ENCODE peak calls at places on chromosomes 4 and X, in ten cellular contexts. K is transverse colon, F is ovary, W is RWPE2, B is heart left ventricle, T is HepG2, N is testis, X is body of pancreas, S is fibroblast of lung, E is IMR-90. L is an unnamed sample.

GRCh38 chrX:40145001-40145631 is 47.4 kb upstream of the BCOR start:
- DNase-seq in K (no peak), F (no peak), W (no peak), B (peak), T (no peak), N (no peak), X (no peak), S (no peak), E (no peak), L (no peak)

GRCh38 chr4:4590496-4590895 is 48.6 kb upstream of the STX18 start:
- DNase-seq in K (no peak), F (no peak), W (no peak), B (no peak), T (no peak), N (no peak), X (no peak), S (peak), E (peak), L (no peak)

GRCh38 chr4:178306565-178306964 is 864.3 kb upstream of the AGA start:
- DNase-seq in K (no peak), F (no peak), W (no peak), B (no peak), T (no peak), N (no peak), X (no peak), S (peak), E (peak), L (no peak)

GRCh38 chr4:44118971-44119680 is 329.5 kb downstream of the KCTD8 start:
- DNase-seq in K (no peak), F (no peak), W (no peak), B (no peak), T (no peak), N (no peak), X (no peak), S (peak), E (no peak), L (no peak)

GRCh38 chrX:106263817-106264216 is 95.7 kb downstream of the PWWP3B start:
- DNase-seq in K (no peak), F (no peak), W (no peak), B (no peak), T (no peak), N (no peak), X (no peak), S (no peak), E (no peak), L (no peak)

GRCh38 chrX:118824173-118824782 is 654 bp downstream of the ZCCHC12 start:
- DNase-seq in K (no peak), F (no peak), W (no peak), B (no peak), T (no peak), N (no peak), X (no peak), S (no peak), E (no peak), L (no peak)

GRCh38 chr4:52947691-52948397 is 85.7 kb downstream of the RASL11B start:
- DNase-seq in K (no peak), F (no peak), W (no peak), B (no peak), T (no peak), N (no peak), X (no peak), S (no peak), E (no peak), L (no peak)

GRCh38 chr4:183099537-183100297 is 660 bp downstream of the WWC2 start:
- DNase-seq in K (no peak), F (peak), W (peak), B (peak), T (peak), N (peak), X (peak), S (no peak), E (no peak), L (no peak)

GRCh38 chr4:48681856-48682255 is 98.2 kb downstream of the FRYL start:
- DNase-seq in K (no peak), F (no peak), W (no peak), B (no peak), T (peak), N (no peak), X (no peak), S (peak), E (peak), L (no peak)

GRCh38 chr4:86834901-86835300 is 14.3 kb downstream of the SLC10A6 start:
- DNase-seq in K (no peak), F (no peak), W (no peak), B (no peak), T (no peak), N (no peak), X (no peak), S (peak), E (peak), L (no peak)

GRCh38 chrX:139766545-139766983 is 58.6 kb upstream of the MCF2 start:
- DNase-seq in K (no peak), F (no peak), W (no peak), B (no peak), T (no peak), N (no peak), X (no peak), S (no peak), E (no peak), L (no peak)

GRCh38 chrX:136745215-136746173 is 35.2 kb downstream of the ARHGEF6 start:
- DNase-seq in K (no peak), F (no peak), W (no peak), B (no peak), T (no peak), N (no peak), X (no peak), S (peak), E (no peak), L (no peak)

GRCh38 chr4:6095897-6096296 is 77.7 kb upstream of the C4orf50 start:
- DNase-seq in K (no peak), F (no peak), W (no peak), B (no peak), T (no peak), N (no peak), X (no peak), S (no peak), E (no peak), L (no peak)

GRCh38 chr4:3531306-3531886 is 826 bp downstream of the LRPAP1 start:
- DNase-seq in K (no peak), F (no peak), W (no peak), B (no peak), T (no peak), N (no peak), X (no peak), S (peak), E (no peak), L (no peak)

GRCh38 chrX:68163446-68163845 is 269.8 kb downstream of the OPHN1 start:
- DNase-seq in K (no peak), F (no peak), W (no peak), B (no peak), T (no peak), N (no peak), X (no peak), S (peak), E (peak), L (no peak)

GRCh38 chr4:70471897-70472296 is at the start of gene MUC7:
- DNase-seq in K (no peak), F (no peak), W (no peak), B (no peak), T (no peak), N (no peak), X (no peak), S (no peak), E (no peak), L (no peak)

GRCh38 chr4:2785613-2786012 is 7.3 kb upstream of the SH3BP2 start:
- DNase-seq in K (no peak), F (no peak), W (no peak), B (peak), T (no peak), N (no peak), X (peak), S (no peak), E (no peak), L (peak)

GRCh38 chr4:30537462-30537861 is 182.7 kb upstream of the PCDH7 start:
- DNase-seq in K (peak), F (no peak), W (no peak), B (no peak), T (no peak), N (no peak), X (no peak), S (peak), E (peak), L (no peak)

GRCh38 chr4:186715077-186715476 is 8.6 kb downstream of the FAT1 start:
- DNase-seq in K (no peak), F (no peak), W (no peak), B (no peak), T (no peak), N (no peak), X (no peak), S (no peak), E (no peak), L (no peak)

GRCh38 chrX:145178268-145178667 is 69.0 kb upstream of the SPANXN1 start:
- DNase-seq in K (no peak), F (no peak), W (no peak), B (no peak), T (no peak), N (no peak), X (no peak), S (no peak), E (no peak), L (no peak)

GRCh38 chr4:54499308-54500074 is 158.3 kb upstream of the KIT start:
- DNase-seq in K (no peak), F (no peak), W (no peak), B (no peak), T (no peak), N (no peak), X (no peak), S (no peak), E (peak), L (no peak)

GRCh38 chr4:26361287-26361686 is 40.5 kb downstream of the RBPJ start:
- DNase-seq in K (no peak), F (no peak), W (no peak), B (no peak), T (no peak), N (no peak), X (no peak), S (no peak), E (no peak), L (no peak)

GRCh38 chrX:12570859-12571501 is 220.2 kb upstream of the PRPS2 start:
- DNase-seq in K (no peak), F (no peak), W (no peak), B (no peak), T (no peak), N (no peak), X (no peak), S (no peak), E (no peak), L (no peak)

GRCh38 chrX:77003956-77004355 is 443.2 kb upstream of the FGF16 start:
- DNase-seq in K (no peak), F (no peak), W (no peak), B (no peak), T (no peak), N (no peak), X (no peak), S (no peak), E (no peak), L (peak)

GRCh38 chr4:16896871-16897270 is 1.6 kb downstream of the LDB2 start:
- DNase-seq in K (no peak), F (no peak), W (no peak), B (no peak), T (no peak), N (no peak), X (no peak), S (peak), E (peak), L (no peak)

GRCh38 chrX:40778861-40779575 is 43.7 kb upstream of the MED14 start:
- DNase-seq in K (no peak), F (no peak), W (no peak), B (no peak), T (no peak), N (no peak), X (no peak), S (peak), E (peak), L (no peak)

GRCh38 chr4:147163311-147163710 is 217.6 kb upstream of the TTC29 start:
- DNase-seq in K (no peak), F (no peak), W (no peak), B (no peak), T (no peak), N (no peak), X (no peak), S (no peak), E (no peak), L (no peak)

GRCh38 chrX:109448539-109448938 is 33.3 kb downstream of the GUCY2F start:
- DNase-seq in K (no peak), F (no peak), W (no peak), B (no peak), T (no peak), N (no peak), X (no peak), S (no peak), E (no peak), L (no peak)

GRCh38 chr4:122758033-122758432 is 25.5 kb downstream of the BBS12 start:
- DNase-seq in K (peak), F (no peak), W (no peak), B (no peak), T (no peak), N (no peak), X (no peak), S (peak), E (peak), L (peak)

GRCh38 chrX:96579252-96579651 is 105.4 kb upstream of the DIAPH2 start:
- DNase-seq in K (no peak), F (no peak), W (no peak), B (no peak), T (no peak), N (no peak), X (no peak), S (no peak), E (no peak), L (no peak)

GRCh38 chrX:130110379-130111219 is at the start of gene ELF4:
- DNase-seq in K (peak), F (peak), W (no peak), B (peak), T (no peak), N (no peak), X (peak), S (peak), E (peak), L (peak)

GRCh38 chrX:108090474-108091265 is 672 bp downstream of the PSMD10 start:
- DNase-seq in K (no peak), F (no peak), W (no peak), B (no peak), T (peak), N (peak), X (no peak), S (peak), E (peak), L (no peak)

GRCh38 chrX:105150557-105150956 is 69.9 kb downstream of the TEX13A start:
- DNase-seq in K (no peak), F (no peak), W (no peak), B (no peak), T (no peak), N (no peak), X (no peak), S (no peak), E (no peak), L (no peak)

GRCh38 chr4:140052050-140052449 is 101.9 kb downstream of the MAML3 start:
- DNase-seq in K (peak), F (no peak), W (no peak), B (peak), T (peak), N (peak), X (peak), S (peak), E (peak), L (peak)

GRCh38 chr4:37279894-37280592 is 35.5 kb downstream of the NWD2 start:
- DNase-seq in K (no peak), F (no peak), W (no peak), B (no peak), T (peak), N (no peak), X (peak), S (no peak), E (no peak), L (no peak)

GRCh38 chr4:171601091-171601490 is 212.1 kb upstream of the GALNTL6 start:
- DNase-seq in K (no peak), F (no peak), W (no peak), B (no peak), T (no peak), N (no peak), X (no peak), S (no peak), E (no peak), L (no peak)

DNA sequence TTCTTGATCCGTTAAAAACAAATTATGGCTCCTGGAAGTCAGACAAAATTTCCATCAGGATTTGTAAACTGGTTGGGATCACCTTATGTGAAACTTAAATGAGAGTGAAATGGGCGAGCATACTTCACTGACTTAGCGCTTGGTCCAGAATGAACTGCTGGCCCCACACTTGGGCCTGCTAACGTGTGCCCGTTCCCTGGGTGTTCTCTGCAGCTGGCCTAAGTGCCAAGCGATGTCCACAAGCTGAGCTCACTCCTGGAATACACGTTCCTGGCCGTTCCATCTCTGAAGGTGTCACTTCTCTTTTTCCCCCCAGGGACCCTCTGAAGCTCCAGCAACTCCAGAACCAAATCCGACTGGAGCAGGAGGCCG is 132.7 kb downstream of the CBR4 start:
- DNase-seq in K (no peak), F (no peak), W (no peak), B (no peak), T (no peak), N (no peak), X (no peak), S (peak), E (no peak), L (no peak)
- H3K4me3 ChIP-seq in K (peak), F (peak), W (no peak), B (peak), T (no peak), N (peak), X (no peak), S (peak), E (no peak), L (no peak)

GRCh38 chr4:142360657-142361056 is 485.4 kb downstream of the INPP4B start:
- DNase-seq in K (no peak), F (no peak), W (no peak), B (no peak), T (no peak), N (no peak), X (no peak), S (no peak), E (no peak), L (no peak)

GRCh38 chr4:142355417-142355930 is 490.6 kb downstream of the INPP4B start:
- DNase-seq in K (no peak), F (no peak), W (no peak), B (no peak), T (no peak), N (no peak), X (no peak), S (no peak), E (no peak), L (no peak)

GRCh38 chr4:142356797-142357196 is 489.3 kb downstream of the INPP4B start:
- DNase-seq in K (no peak), F (no peak), W (no peak), B (no peak), T (no peak), N (no peak), X (no peak), S (no peak), E (no peak), L (peak)

GRCh38 chr4:142356118-142356759 is 489.9 kb downstream of the INPP4B start:
- DNase-seq in K (no peak), F (no peak), W (no peak), B (no peak), T (no peak), N (no peak), X (no peak), S (no peak), E (no peak), L (no peak)

DNA sequence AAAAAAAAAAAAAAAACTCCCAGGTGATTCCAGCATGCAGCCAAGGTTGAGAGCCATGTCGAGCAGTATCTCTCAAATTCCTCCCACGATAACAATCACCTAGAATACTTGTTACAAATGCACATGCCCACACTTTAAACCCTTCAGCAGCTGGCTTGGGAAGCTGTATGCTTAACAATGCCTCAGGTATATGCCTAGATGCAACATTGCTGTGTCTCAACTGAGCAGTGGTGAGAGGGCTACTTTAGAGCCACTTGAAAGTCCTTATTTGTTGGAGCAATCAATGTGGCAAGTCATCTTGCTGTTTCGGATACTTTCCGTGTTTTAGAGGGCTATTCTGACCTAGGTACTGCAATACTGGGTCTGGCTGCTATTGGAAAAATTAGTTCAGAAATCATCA is 487.4 kb downstream of the INPP4B start:
- DNase-seq in K (no peak), F (no peak), W (no peak), B (no peak), T (no peak), N (no peak), X (no peak), S (no peak), E (no peak), L (no peak)
- H3K27ac ChIP-seq in K (no peak), F (no peak), W (no peak), B (no peak), T (no peak), N (no peak), X (no peak), S (no peak), E (no peak), L (no peak)

GRCh38 chr4:126202226-126202625 is 887.5 kb downstream of the FAT4 start:
- DNase-seq in K (no peak), F (no peak), W (no peak), B (no peak), T (no peak), N (no peak), X (no peak), S (no peak), E (no peak), L (no peak)

GRCh38 chr4:126209117-126209516 is 894.4 kb downstream of the FAT4 start:
- DNase-seq in K (no peak), F (no peak), W (no peak), B (no peak), T (no peak), N (no peak), X (no peak), S (peak), E (peak), L (no peak)

DNA sequence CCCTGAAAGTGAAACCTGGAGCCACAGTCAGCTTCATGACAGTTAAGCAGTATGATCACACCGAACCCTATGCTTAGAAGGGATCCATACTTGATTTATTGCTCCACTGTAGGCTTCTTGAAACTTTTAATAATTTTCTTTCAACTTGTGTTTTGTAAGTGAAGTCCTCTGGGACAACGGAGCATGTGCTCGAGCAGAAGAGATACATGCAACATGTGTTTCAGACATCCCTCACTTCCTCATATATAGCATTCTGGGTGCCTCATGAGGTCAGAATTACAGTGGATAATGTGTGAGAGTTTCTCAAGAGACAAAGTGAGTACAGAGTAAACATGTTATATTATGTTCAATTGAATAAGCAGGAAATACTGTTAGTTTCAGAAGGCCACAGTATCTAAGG is 893.1 kb downstream of the FAT4 start:
- DNase-seq in K (no peak), F (no peak), W (no peak), B (no peak), T (no peak), N (no peak), X (no peak), S (no peak), E (no peak), L (no peak)
- H3K4me3 ChIP-seq in K (no peak), F (no peak), W (no peak), B (no peak), T (no peak), N (no peak), X (no peak), S (no peak), E (no peak), L (no peak)

GRCh38 chrX:49100704-49101628 is 21.3 kb upstream of the WDR45 start:
- DNase-seq in K (peak), F (peak), W (peak), B (peak), T (peak), N (peak), X (peak), S (peak), E (peak), L (peak)
- H3K27ac ChIP-seq in K (peak), F (peak), W (peak), B (peak), T (peak), N (no peak), X (peak), S (peak), E (peak), L (peak)

DNA sequence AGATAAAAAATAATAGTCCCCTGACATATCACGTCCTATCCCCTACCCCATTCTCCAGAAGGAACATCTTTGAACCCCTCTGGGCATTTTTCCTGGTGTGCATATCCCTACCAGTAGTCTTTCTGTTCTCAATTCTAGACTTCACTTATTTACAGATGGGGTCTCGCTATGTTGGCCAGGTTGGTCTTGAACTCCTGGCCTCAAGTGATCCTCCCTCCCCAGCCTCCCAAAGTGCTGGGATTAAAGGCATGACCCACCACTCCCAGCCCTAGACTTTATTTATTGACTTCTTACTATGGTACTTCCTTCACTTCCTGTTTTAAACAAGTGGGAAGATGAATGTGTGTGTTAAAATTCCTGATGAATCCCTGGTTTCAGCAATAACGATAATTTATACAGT is 612 bp upstream of the RRAGB start:
- DNase-seq in K (no peak), F (no peak), W (no peak), B (no peak), T (no peak), N (no peak), X (no peak), S (no peak), E (no peak), L (no peak)
- H3K4me3 ChIP-seq in K (no peak), F (peak), W (peak), B (peak), T (peak), N (peak), X (no peak), S (peak), E (peak), L (peak)

L was measured in CD4-positive, CD25-positive, alpha-beta regulatory T cell.